ENCODE peak calls at places on chromosomes 13 and 19, in ten cellular contexts. P, G, I, Z, H, U, Q, F, K and C are unnamed samples.

GRCh38 chr13:98892821-98893220 is 85.0 kb downstream of the DOCK9 start:
- DNase-seq in P (no peak), G (no peak), I (no peak), Z (no peak), H (no peak), U (no peak), Q (no peak), F (no peak), K (no peak), C (no peak)

GRCh38 chr19:32351807-32352630 is 6.6 kb downstream of the ZNF507 start:
- DNase-seq in P (no peak), G (no peak), I (no peak), Z (no peak), H (peak; percentile 61), U (no peak), Q (no peak), F (peak; percentile 29), K (no peak), C (no peak)

GRCh38 chr13:95833713-95834112 is 156.8 kb downstream of the DNAJC3 start:
- DNase-seq in P (no peak), G (no peak), I (no peak), Z (no peak), H (peak; percentile 43), U (no peak), Q (no peak), F (no peak), K (no peak), C (no peak)

GRCh38 chr13:113120300-113121182 is 2.1 kb upstream of the F10 start:
- DNase-seq in P (peak; percentile 12), G (peak; percentile 15), I (no peak), Z (peak; percentile 8), H (no peak), U (peak; percentile 63), Q (no peak), F (no peak), K (no peak), C (no peak)

GRCh38 chr13:106593131-106593530 is 25.2 kb upstream of the ARGLU1 start:
- DNase-seq in P (no peak), G (no peak), I (no peak), Z (no peak), H (no peak), U (no peak), Q (no peak), F (no peak), K (no peak), C (no peak)

GRCh38 chr13:46183018-46183940 is 1.3 kb upstream of the LCP1 start:
- DNase-seq in P (no peak), G (no peak), I (no peak), Z (no peak), H (no peak), U (no peak), Q (no peak), F (no peak), K (no peak), C (no peak)

GRCh38 chr13:108917581-108917980 is 288.2 kb downstream of the MYO16 start:
- DNase-seq in P (no peak), G (no peak), I (no peak), Z (no peak), H (peak; percentile 70), U (no peak), Q (no peak), F (peak; percentile 43), K (no peak), C (no peak)

GRCh38 chr19:7907544-7907943 is 3.9 kb downstream of the MAP2K7 start:
- DNase-seq in P (no peak), G (no peak), I (no peak), Z (no peak), H (no peak), U (no peak), Q (no peak), F (no peak), K (no peak), C (no peak)

GRCh38 chr13:65725001-65725400 is 1505.1 kb downstream of the PCDH9 start:
- DNase-seq in P (no peak), G (no peak), I (no peak), Z (no peak), H (peak; percentile 75), U (no peak), Q (no peak), F (peak; percentile 94), K (no peak), C (no peak)

GRCh38 chr13:49821216-49821820 is 28.8 kb upstream of the KPNA3 start:
- DNase-seq in P (no peak), G (no peak), I (no peak), Z (no peak), H (peak; percentile 15), U (no peak), Q (no peak), F (no peak), K (no peak), C (no peak)

GRCh38 chr19:44725251-44725650 is 23.3 kb upstream of the BCL3 start:
- DNase-seq in P (no peak), G (peak; percentile 78), I (no peak), Z (no peak), H (no peak), U (no peak), Q (no peak), F (no peak), K (no peak), C (no peak)
- H3K4me3 ChIP-seq in P (no peak overlapping the region), G (no peak overlapping the region), I (no peak overlapping the region), Z (no peak overlapping the region), H (no peak overlapping the region), U (peak overlapping the region; percentile 14), Q (peak overlapping the region; percentile 8), F (no peak overlapping the region), K (peak overlapping the region; percentile 37), C (no peak overlapping the region)

GRCh38 chr13:28754698-28755545 is 36.2 kb upstream of the SLC46A3 start:
- DNase-seq in P (no peak), G (peak; percentile 38), I (peak; percentile 19), Z (no peak), H (peak; percentile 75), U (no peak), Q (no peak), F (peak; percentile 32), K (peak; percentile 36), C (no peak)

GRCh38 chr13:28755546-28755870 is 36.7 kb upstream of the SLC46A3 start:
- DNase-seq in P (no peak), G (no peak), I (no peak), Z (no peak), H (no peak), U (no peak), Q (no peak), F (no peak), K (no peak), C (no peak)

GRCh38 chr13:28753946-28754345 is 35.2 kb upstream of the SLC46A3 start:
- DNase-seq in P (no peak), G (no peak), I (no peak), Z (no peak), H (no peak), U (no peak), Q (no peak), F (no peak), K (no peak), C (no peak)

GRCh38 chr13:28751210-28751935 is 32.6 kb upstream of the SLC46A3 start:
- DNase-seq in P (no peak), G (no peak), I (no peak), Z (no peak), H (peak; percentile 76), U (no peak), Q (no peak), F (no peak), K (no peak), C (no peak)

GRCh38 chr13:28753208-28753892 is 34.6 kb upstream of the SLC46A3 start:
- DNase-seq in P (peak; percentile 58), G (peak; percentile 83), I (peak; percentile 76), Z (no peak), H (peak; percentile 95), U (no peak), Q (peak; percentile 63), F (peak; percentile 91), K (peak; percentile 21), C (no peak)
- TF ChIP-seq CTCF in P (peak; percentile 12), G (no peak), I (no peak), Z (no peak), H (peak; percentile 16), U (no peak), Q (no peak), F (peak; percentile 41), K (peak; percentile 24), C (no peak)

DNA sequence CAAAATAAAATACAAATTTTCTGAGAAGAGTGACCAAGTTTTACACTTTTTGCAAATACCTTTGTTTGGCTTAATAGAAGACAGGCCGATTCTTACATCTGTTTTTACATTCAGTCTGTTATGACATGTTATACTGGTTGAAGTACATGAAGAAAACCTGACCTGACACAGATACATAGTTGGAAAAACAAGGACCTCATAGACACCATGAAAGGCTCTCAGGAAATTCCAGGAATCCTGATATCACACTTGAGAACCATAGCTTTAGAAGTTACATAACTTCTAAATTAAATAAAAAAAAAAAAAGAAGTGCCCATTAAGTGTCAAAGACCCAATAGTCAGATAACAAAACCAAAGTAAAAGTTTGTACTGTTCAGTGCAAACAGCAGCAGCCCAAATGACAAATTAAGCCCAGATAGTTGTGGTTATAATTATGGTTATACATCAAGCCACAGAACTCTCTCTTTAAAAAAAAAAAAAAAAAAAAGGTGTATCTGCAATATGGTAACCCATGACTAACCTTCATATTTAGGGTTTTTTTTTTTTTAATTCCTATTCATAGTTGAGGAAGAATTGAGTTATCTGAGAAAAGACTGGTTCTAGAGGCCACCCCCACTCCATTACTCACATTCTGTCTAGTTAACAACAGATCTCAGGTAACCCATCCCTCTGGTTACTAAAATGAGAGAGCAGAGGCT is 19.8 kb downstream of the RBM26 start:
- DNase-seq in P (no peak), G (no peak), I (no peak), Z (no peak), H (no peak), U (no peak), Q (no peak), F (no peak), K (no peak), C (no peak)
- H3K27ac ChIP-seq in P (no peak overlapping the region), G (peak overlapping the region; percentile 11), I (no peak overlapping the region), Z (no peak overlapping the region), H (no peak overlapping the region), U (no peak overlapping the region), Q (no peak overlapping the region), F (no peak overlapping the region), K (no peak overlapping the region), C (peak overlapping the region; percentile 35)

GRCh38 chr19:18660051-18660910 is 23.2 kb upstream of the CRTC1 start:
- DNase-seq in P (peak; percentile 86), G (peak; percentile 50), I (no peak), Z (no peak), H (peak; percentile 44), U (no peak), Q (peak; percentile 69), F (peak; percentile 78), K (peak; percentile 67), C (no peak)

GRCh38 chr19:18662972-18663732 is 20.3 kb upstream of the CRTC1 start:
- DNase-seq in P (peak; percentile 65), G (no peak), I (no peak), Z (no peak), H (no peak), U (no peak), Q (no peak), F (no peak), K (no peak), C (no peak)

GRCh38 chr19:18659281-18660050 is 22.6 kb downstream of the KLHL26 start:
- DNase-seq in P (peak; percentile 62), G (no peak), I (no peak), Z (no peak), H (peak; percentile 45), U (no peak), Q (no peak), F (no peak), K (peak; percentile 61), C (no peak)

GRCh38 chr19:18660939-18661338 is 22.5 kb upstream of the CRTC1 start:
- DNase-seq in P (no peak), G (no peak), I (no peak), Z (no peak), H (no peak), U (no peak), Q (no peak), F (no peak), K (no peak), C (no peak)

GRCh38 chr19:18661346-18661745 is 22.1 kb upstream of the CRTC1 start:
- DNase-seq in P (no peak), G (no peak), I (no peak), Z (no peak), H (no peak), U (no peak), Q (no peak), F (no peak), K (no peak), C (peak; percentile 59)
- H3K4me3 ChIP-seq in P (no peak overlapping the region), G (no peak overlapping the region), I (no peak overlapping the region), Z (no peak overlapping the region), H (no peak overlapping the region), U (no peak overlapping the region), Q (no peak overlapping the region), F (no peak overlapping the region), K (no peak overlapping the region), C (no peak overlapping the region)